ENCODE peak calls at places on chromosome 2, in ten cellular contexts. One of them, this sample, is unnamed. For H3K4me1, the result is how much of the 10 kb centered on the place peaks cover.

GRCh38 chr2:218400930-218401833 is 1.5 kb downstream of the CTDSP1 start:
- DNase-seq in IMR-90: no peak
- DNase-seq in adrenal gland: peak
- DNase-seq in HCT116: no peak
- DNase-seq in stomach: peak
- DNase-seq in transverse colon: peak
- DNase-seq in heart left ventricle: peak
- DNase-seq in suprapubic skin: no peak
- DNase-seq in esophagus squamous epithelium: no peak
- DNase-seq in breast epithelium: no peak
- DNase-seq in this sample: no peak

GRCh38 chr2:120847700-120848321 is 112.1 kb downstream of the GLI2 start:
- DNase-seq in IMR-90: no peak
- DNase-seq in adrenal gland: no peak
- DNase-seq in HCT116: no peak
- DNase-seq in stomach: no peak
- DNase-seq in transverse colon: no peak
- DNase-seq in heart left ventricle: no peak
- DNase-seq in suprapubic skin: no peak
- DNase-seq in esophagus squamous epithelium: no peak
- DNase-seq in breast epithelium: no peak
- DNase-seq in this sample: no peak

GRCh38 chr2:141417246-141417797 is 713.5 kb downstream of the LRP1B start:
- DNase-seq in IMR-90: peak
- DNase-seq in adrenal gland: no peak
- DNase-seq in HCT116: no peak
- DNase-seq in stomach: no peak
- DNase-seq in transverse colon: no peak
- DNase-seq in heart left ventricle: no peak
- DNase-seq in suprapubic skin: no peak
- DNase-seq in esophagus squamous epithelium: no peak
- DNase-seq in breast epithelium: no peak
- DNase-seq in this sample: no peak

GRCh38 chr2:225600444-225600843 is 200.9 kb downstream of the NYAP2 start:
- DNase-seq in IMR-90: peak
- DNase-seq in adrenal gland: no peak
- DNase-seq in HCT116: no peak
- DNase-seq in stomach: no peak
- DNase-seq in transverse colon: no peak
- DNase-seq in heart left ventricle: no peak
- DNase-seq in suprapubic skin: no peak
- DNase-seq in esophagus squamous epithelium: no peak
- DNase-seq in breast epithelium: no peak
- DNase-seq in this sample: no peak

GRCh38 chr2:106886916-106887758 is 1.2 kb upstream of the ST6GAL2 start:
- DNase-seq in IMR-90: no peak
- DNase-seq in adrenal gland: no peak
- DNase-seq in HCT116: no peak
- DNase-seq in stomach: peak
- DNase-seq in transverse colon: peak
- DNase-seq in heart left ventricle: no peak
- DNase-seq in suprapubic skin: no peak
- DNase-seq in esophagus squamous epithelium: no peak
- DNase-seq in breast epithelium: peak
- DNase-seq in this sample: no peak

GRCh38 chr2:189858301-189858700 is 74.1 kb downstream of the PMS1 start:
- DNase-seq in IMR-90: no peak
- DNase-seq in adrenal gland: no peak
- DNase-seq in HCT116: no peak
- DNase-seq in stomach: no peak
- DNase-seq in transverse colon: no peak
- DNase-seq in heart left ventricle: no peak
- DNase-seq in suprapubic skin: no peak
- DNase-seq in esophagus squamous epithelium: no peak
- DNase-seq in breast epithelium: no peak
- DNase-seq in this sample: no peak

GRCh38 chr2:36562973-36563532 is 34.9 kb downstream of the FEZ2 start:
- DNase-seq in IMR-90: peak
- DNase-seq in adrenal gland: peak
- DNase-seq in HCT116: no peak
- DNase-seq in stomach: no peak
- DNase-seq in transverse colon: no peak
- DNase-seq in heart left ventricle: no peak
- DNase-seq in suprapubic skin: no peak
- DNase-seq in esophagus squamous epithelium: no peak
- DNase-seq in breast epithelium: no peak
- DNase-seq in this sample: no peak

GRCh38 chr2:222861411-222862067 is 703 bp downstream of the ACSL3 start:
- DNase-seq in IMR-90: no peak
- DNase-seq in adrenal gland: peak
- DNase-seq in HCT116: no peak
- DNase-seq in stomach: peak
- DNase-seq in transverse colon: peak
- DNase-seq in heart left ventricle: peak
- DNase-seq in suprapubic skin: no peak
- DNase-seq in esophagus squamous epithelium: no peak
- DNase-seq in breast epithelium: no peak
- DNase-seq in this sample: peak

GRCh38 chr2:3465844-3466481 is 53.4 kb downstream of the ADI1 start:
- DNase-seq in IMR-90: peak
- DNase-seq in adrenal gland: peak
- DNase-seq in HCT116: no peak
- DNase-seq in stomach: no peak
- DNase-seq in transverse colon: no peak
- DNase-seq in heart left ventricle: peak
- DNase-seq in suprapubic skin: peak
- DNase-seq in esophagus squamous epithelium: no peak
- DNase-seq in breast epithelium: no peak
- DNase-seq in this sample: no peak

GRCh38 chr2:88950010-88950409 is 258.5 kb downstream of the RPIA start:
- DNase-seq in IMR-90: no peak
- DNase-seq in adrenal gland: no peak
- DNase-seq in HCT116: no peak
- DNase-seq in stomach: no peak
- DNase-seq in transverse colon: no peak
- DNase-seq in heart left ventricle: no peak
- DNase-seq in suprapubic skin: no peak
- DNase-seq in esophagus squamous epithelium: no peak
- DNase-seq in breast epithelium: no peak
- DNase-seq in this sample: no peak

GRCh38 chr2:40554665-40555294 is 102.9 kb upstream of the SLC8A1 start:
- DNase-seq in IMR-90: peak
- DNase-seq in adrenal gland: peak
- DNase-seq in HCT116: peak
- DNase-seq in stomach: peak
- DNase-seq in transverse colon: peak
- DNase-seq in heart left ventricle: peak
- DNase-seq in suprapubic skin: peak
- DNase-seq in esophagus squamous epithelium: no peak
- DNase-seq in breast epithelium: no peak
- DNase-seq in this sample: peak

GRCh38 chr2:172708247-172708646 is 27.4 kb upstream of the RAPGEF4 start:
- DNase-seq in IMR-90: no peak
- DNase-seq in adrenal gland: no peak
- DNase-seq in HCT116: no peak
- DNase-seq in stomach: no peak
- DNase-seq in transverse colon: no peak
- DNase-seq in heart left ventricle: no peak
- DNase-seq in suprapubic skin: no peak
- DNase-seq in esophagus squamous epithelium: no peak
- DNase-seq in breast epithelium: no peak
- DNase-seq in this sample: no peak

GRCh38 chr2:9360701-9361100 is 62.6 kb downstream of the ITGB1BP1 start:
- DNase-seq in IMR-90: no peak
- DNase-seq in adrenal gland: no peak
- DNase-seq in HCT116: no peak
- DNase-seq in stomach: no peak
- DNase-seq in transverse colon: no peak
- DNase-seq in heart left ventricle: no peak
- DNase-seq in suprapubic skin: no peak
- DNase-seq in esophagus squamous epithelium: no peak
- DNase-seq in breast epithelium: no peak
- DNase-seq in this sample: no peak

GRCh38 chr2:132550945-132551344 is 119.1 kb downstream of the LYPD1 start:
- DNase-seq in IMR-90: no peak
- DNase-seq in adrenal gland: no peak
- DNase-seq in HCT116: no peak
- DNase-seq in stomach: no peak
- DNase-seq in transverse colon: no peak
- DNase-seq in heart left ventricle: no peak
- DNase-seq in suprapubic skin: no peak
- DNase-seq in esophagus squamous epithelium: no peak
- DNase-seq in breast epithelium: no peak
- DNase-seq in this sample: no peak

GRCh38 chr2:2828774-2829368 is 497.8 kb upstream of the MYT1L start:
- DNase-seq in IMR-90: no peak
- DNase-seq in adrenal gland: no peak
- DNase-seq in HCT116: no peak
- DNase-seq in stomach: peak
- DNase-seq in transverse colon: no peak
- DNase-seq in heart left ventricle: peak
- DNase-seq in suprapubic skin: no peak
- DNase-seq in esophagus squamous epithelium: no peak
- DNase-seq in breast epithelium: no peak
- DNase-seq in this sample: no peak

GRCh38 chr2:5064687-5065086 is 627.5 kb upstream of the SOX11 start:
- DNase-seq in IMR-90: no peak
- DNase-seq in adrenal gland: no peak
- DNase-seq in HCT116: no peak
- DNase-seq in stomach: no peak
- DNase-seq in transverse colon: no peak
- DNase-seq in heart left ventricle: no peak
- DNase-seq in suprapubic skin: no peak
- DNase-seq in esophagus squamous epithelium: no peak
- DNase-seq in breast epithelium: no peak
- DNase-seq in this sample: no peak

GRCh38 chr2:95345415-95346235 is 48.5 kb downstream of the KCNIP3 start:
- DNase-seq in IMR-90: peak
- DNase-seq in adrenal gland: peak
- DNase-seq in HCT116: peak
- DNase-seq in stomach: peak
- DNase-seq in transverse colon: peak
- DNase-seq in heart left ventricle: peak
- DNase-seq in suprapubic skin: peak
- DNase-seq in esophagus squamous epithelium: no peak
- DNase-seq in breast epithelium: peak
- DNase-seq in this sample: peak

GRCh38 chr2:141029424-141030078 is 1101.3 kb downstream of the LRP1B start:
- DNase-seq in IMR-90: no peak
- DNase-seq in adrenal gland: no peak
- DNase-seq in HCT116: no peak
- DNase-seq in stomach: no peak
- DNase-seq in transverse colon: no peak
- DNase-seq in heart left ventricle: no peak
- DNase-seq in suprapubic skin: no peak
- DNase-seq in esophagus squamous epithelium: no peak
- DNase-seq in breast epithelium: no peak
- DNase-seq in this sample: no peak

GRCh38 chr2:159130302-159130701 is 156.2 kb downstream of the WDSUB1 start:
- DNase-seq in IMR-90: no peak
- DNase-seq in adrenal gland: no peak
- DNase-seq in HCT116: no peak
- DNase-seq in stomach: no peak
- DNase-seq in transverse colon: no peak
- DNase-seq in heart left ventricle: no peak
- DNase-seq in suprapubic skin: no peak
- DNase-seq in esophagus squamous epithelium: no peak
- DNase-seq in breast epithelium: no peak
- DNase-seq in this sample: no peak
- TF ChIP-seq POLR2A in IMR-90: no peak
- TF ChIP-seq POLR2A in adrenal gland: no peak
- TF ChIP-seq POLR2A in HCT116: no peak
- TF ChIP-seq POLR2A in stomach: no peak
- TF ChIP-seq POLR2A in transverse colon: no peak
- TF ChIP-seq POLR2A in heart left ventricle: no peak
- TF ChIP-seq POLR2A in suprapubic skin: no peak
- TF ChIP-seq POLR2A in esophagus squamous epithelium: no peak
- TF ChIP-seq POLR2A in breast epithelium: no peak
- TF ChIP-seq POLR2A in this sample: no peak

GRCh38 chr2:64112016-64112415 is 32.2 kb downstream of the PELI1 start:
- DNase-seq in IMR-90: no peak
- DNase-seq in adrenal gland: no peak
- DNase-seq in HCT116: no peak
- DNase-seq in stomach: no peak
- DNase-seq in transverse colon: no peak
- DNase-seq in heart left ventricle: no peak
- DNase-seq in suprapubic skin: no peak
- DNase-seq in esophagus squamous epithelium: no peak
- DNase-seq in breast epithelium: no peak
- DNase-seq in this sample: no peak
- H3K4me1 ChIP-seq in IMR-90: under half
- H3K4me1 ChIP-seq in adrenal gland: under half
- H3K4me1 ChIP-seq in HCT116: under half
- H3K4me1 ChIP-seq in stomach: half or more
- H3K4me1 ChIP-seq in transverse colon: half or more
- H3K4me1 ChIP-seq in heart left ventricle: under half
- H3K4me1 ChIP-seq in suprapubic skin: half or more
- H3K4me1 ChIP-seq in esophagus squamous epithelium: half or more
- H3K4me1 ChIP-seq in breast epithelium: under half
- H3K4me1 ChIP-seq in this sample: under half

DNA sequence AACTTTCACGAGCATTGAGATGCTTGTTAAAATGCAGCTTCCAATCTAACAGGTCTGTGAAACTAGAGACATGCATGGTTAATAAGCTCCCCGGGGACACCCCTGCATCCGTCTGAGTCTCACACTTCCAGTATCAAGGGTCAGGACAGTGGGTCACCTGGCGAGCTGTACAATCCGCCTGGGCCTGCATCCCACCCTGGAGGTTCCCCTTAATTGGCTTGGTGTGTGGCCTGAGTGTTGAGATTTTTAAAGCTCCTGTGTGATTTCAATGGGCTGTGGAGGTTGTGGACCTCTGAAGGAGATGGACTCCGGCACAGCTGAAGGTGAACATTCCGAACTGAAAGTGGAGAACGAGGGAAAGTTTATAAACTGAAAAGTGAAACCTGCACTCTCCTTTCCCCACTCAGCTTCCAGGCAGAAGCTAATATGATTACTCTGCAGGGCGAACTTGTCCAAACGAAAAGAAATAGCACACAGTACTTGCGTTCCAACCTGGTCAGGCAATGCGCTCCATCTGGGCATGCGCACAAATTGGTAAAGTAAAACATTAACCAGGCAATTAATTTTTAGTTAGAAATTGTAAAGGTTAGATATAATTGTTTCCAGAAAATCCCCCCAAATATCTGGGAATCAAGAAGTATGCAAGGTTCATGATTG is 191.7 kb upstream of the ALKAL2 start:
- DNase-seq in IMR-90: no peak
- DNase-seq in adrenal gland: no peak
- DNase-seq in HCT116: no peak
- DNase-seq in stomach: no peak
- DNase-seq in transverse colon: no peak
- DNase-seq in heart left ventricle: no peak
- DNase-seq in suprapubic skin: no peak
- DNase-seq in esophagus squamous epithelium: no peak
- DNase-seq in breast epithelium: no peak
- DNase-seq in this sample: no peak
- TF ChIP-seq POLR2A in IMR-90: no peak
- TF ChIP-seq POLR2A in adrenal gland: no peak
- TF ChIP-seq POLR2A in HCT116: no peak
- TF ChIP-seq POLR2A in stomach: no peak
- TF ChIP-seq POLR2A in transverse colon: no peak
- TF ChIP-seq POLR2A in heart left ventricle: no peak
- TF ChIP-seq POLR2A in suprapubic skin: no peak
- TF ChIP-seq POLR2A in esophagus squamous epithelium: no peak
- TF ChIP-seq POLR2A in breast epithelium: no peak
- TF ChIP-seq POLR2A in this sample: no peak

GRCh38 chr2:71337776-71338175 is 6.2 kb downstream of the ZNF638 start:
- DNase-seq in IMR-90: no peak
- DNase-seq in adrenal gland: no peak
- DNase-seq in HCT116: no peak
- DNase-seq in stomach: no peak
- DNase-seq in transverse colon: no peak
- DNase-seq in heart left ventricle: no peak
- DNase-seq in suprapubic skin: no peak
- DNase-seq in esophagus squamous epithelium: no peak
- DNase-seq in breast epithelium: no peak
- DNase-seq in this sample: no peak
- H3K4me1 ChIP-seq in IMR-90: under half
- H3K4me1 ChIP-seq in adrenal gland: half or more
- H3K4me1 ChIP-seq in HCT116: under half
- H3K4me1 ChIP-seq in stomach: half or more
- H3K4me1 ChIP-seq in transverse colon: under half
- H3K4me1 ChIP-seq in heart left ventricle: under half
- H3K4me1 ChIP-seq in suprapubic skin: half or more
- H3K4me1 ChIP-seq in esophagus squamous epithelium: half or more
- H3K4me1 ChIP-seq in breast epithelium: under half
- H3K4me1 ChIP-seq in this sample: under half

This sample was measured in ovary.